ENCODE peak calls at places on chromosomes 5 and 9, in five cellular contexts. X is lower lobe of right lung; D is uterus; K is heart left ventricle; T is CD4-positive, CD25-positive, alpha-beta regulatory T cell. F is an unnamed sample.

GRCh38 chr9:88990721-88991065 is 575 bp upstream of the S1PR3 start:
- DNase-seq in X (no peak), D (no peak), K (peak), T (no peak), F (no peak)

GRCh38 chr9:88692837-88693236 is 157.9 kb downstream of the NXNL2 start:
- DNase-seq in X (no peak), D (no peak), K (no peak), T (no peak), F (no peak)

GRCh38 chr5:53031695-53032096 is 42.5 kb downstream of the ITGA2 start:
- DNase-seq in X (no peak), D (no peak), K (no peak), T (no peak), F (no peak)

GRCh38 chr5:68484307-68485068 is 268.9 kb downstream of the PIK3R1 start:
- DNase-seq in X (no peak), D (no peak), K (no peak), T (no peak), F (no peak)

GRCh38 chr5:90866333-90866732 is 307.7 kb downstream of the ADGRV1 start:
- DNase-seq in X (no peak), D (no peak), K (no peak), T (peak), F (no peak)

GRCh38 chr9:97983524-97984187 is 515 bp downstream of the ANP32B start:
- DNase-seq in X (peak), D (no peak), K (peak), T (peak), F (no peak)

GRCh38 chr5:95715799-95716461 is 15.2 kb upstream of the RHOBTB3 start:
- DNase-seq in X (no peak), D (no peak), K (no peak), T (no peak), F (peak)

GRCh38 chr9:34176089-34176488 is 2.8 kb upstream of the UBAP1 start:
- DNase-seq in X (no peak), D (no peak), K (no peak), T (no peak), F (no peak)

GRCh38 chr5:1052641-1053390 is 44.2 kb downstream of the NKD2 start:
- DNase-seq in X (no peak), D (no peak), K (peak), T (no peak), F (no peak)

GRCh38 chr9:129822825-129823162 is 1.1 kb downstream of the TOR1A start:
- DNase-seq in X (no peak), D (no peak), K (no peak), T (no peak), F (no peak)

GRCh38 chr9:135209852-135210251 is 122.4 kb downstream of the OLFM1 start:
- DNase-seq in X (no peak), D (no peak), K (no peak), T (no peak), F (no peak)

GRCh38 chr9:120915854-120916495 is 10.6 kb downstream of the TRAF1 start:
- DNase-seq in X (no peak), D (no peak), K (no peak), T (peak), F (no peak)

GRCh38 chr9:136621019-136621733 is 41.5 kb upstream of the EGFL7 start:
- DNase-seq in X (no peak), D (no peak), K (peak), T (no peak), F (no peak)
- H3K4me3 ChIP-seq in X (no peak), D (no peak), K (no peak), T (no peak), F (no peak)

GRCh38 chr9:86795047-86795437 is 152.3 kb downstream of the GAS1 start:
- DNase-seq in X (peak), D (peak), K (no peak), T (no peak), F (no peak)
- H3K4me3 ChIP-seq in X (no peak), D (peak), K (peak), T (no peak), F (no peak)

GRCh38 chr9:2838984-2839367 is 4.9 kb downstream of the PUM3 start:
- DNase-seq in X (no peak), D (no peak), K (no peak), T (no peak), F (peak)
- H3K4me3 ChIP-seq in X (peak), D (no peak), K (peak), T (no peak), F (peak)

GRCh38 chr9:23822331-23823169 is 3.5 kb downstream of the ELAVL2 start:
- DNase-seq in X (no peak), D (no peak), K (peak), T (no peak), F (no peak)

GRCh38 chr9:23825143-23825531 is 903 bp downstream of the ELAVL2 start:
- DNase-seq in X (no peak), D (no peak), K (no peak), T (no peak), F (no peak)

GRCh38 chr9:23825700-23826099 is 340 bp downstream of the ELAVL2 start:
- DNase-seq in X (no peak), D (no peak), K (no peak), T (no peak), F (no peak)

GRCh38 chr9:23824241-23825142 is 1.5 kb downstream of the ELAVL2 start:
- DNase-seq in X (no peak), D (no peak), K (peak), T (no peak), F (no peak)

GRCh38 chr9:23826120-23826629 is at the start of gene ELAVL2:
- DNase-seq in X (peak), D (peak), K (peak), T (peak), F (peak)
- H3K4me3 ChIP-seq in X (peak), D (peak), K (peak), T (peak), F (peak)

GRCh38 chr5:119357815-119358559 is 2.2 kb downstream of the TNFAIP8 start:
- DNase-seq in X (no peak), D (no peak), K (no peak), T (no peak), F (no peak)
- H3K4me3 ChIP-seq in X (peak), D (no peak), K (peak), T (peak), F (no peak)